ENCODE peak calls at places on chromosome 5, in eight cellular contexts. I, D, R, S, H, A, N and Q are unnamed samples.

GRCh38 chr5:173928871-173929574 is 40.9 kb downstream of the CPEB4 start:
- DNase-seq in I (no peak), D (no peak), R (no peak), S (no peak), H (no peak), A (no peak), N (no peak), Q (no peak)

GRCh38 chr5:2891781-2892180 is 140.3 kb upstream of the IRX2 start:
- DNase-seq in I (no peak), D (no peak), R (no peak), S (no peak), H (no peak), A (no peak), N (no peak), Q (no peak)

GRCh38 chr5:180640301-180640764 is 9.1 kb downstream of the FLT4 start:
- DNase-seq in I (no peak), D (no peak), R (no peak), S (no peak), H (no peak), A (no peak), N (peak; percentile 10), Q (no peak)

GRCh38 chr5:82413302-82414042 is 135.3 kb upstream of the RPS23 start:
- DNase-seq in I (peak; percentile 81), D (no peak), R (no peak), S (no peak), H (peak; percentile 43), A (no peak), N (no peak), Q (no peak)

GRCh38 chr5:174751154-174751990 is 27.0 kb downstream of the MSX2 start:
- DNase-seq in I (no peak), D (no peak), R (no peak), S (no peak), H (no peak), A (no peak), N (no peak), Q (no peak)

GRCh38 chr5:83026930-83027687 is 50.1 kb downstream of the TMEM167A start:
- DNase-seq in I (no peak), D (no peak), R (no peak), S (no peak), H (no peak), A (no peak), N (no peak), Q (no peak)

GRCh38 chr5:115116001-115116400 is 53.7 kb downstream of the TRIM36 start:
- DNase-seq in I (no peak), D (no peak), R (no peak), S (no peak), H (no peak), A (peak; percentile 11), N (no peak), Q (no peak)

GRCh38 chr5:31987985-31988710 is 186.0 kb downstream of the GOLPH3 start:
- DNase-seq in I (peak; percentile 95), D (no peak), R (no peak), S (no peak), H (peak; percentile 87), A (no peak), N (no peak), Q (no peak)

GRCh38 chr5:143393516-143393915 is 10.0 kb downstream of the NR3C1 start:
- DNase-seq in I (no peak), D (no peak), R (no peak), S (no peak), H (no peak), A (no peak), N (no peak), Q (no peak)

GRCh38 chr5:883475-884181 is 9.0 kb downstream of the BRD9 start:
- DNase-seq in I (no peak), D (no peak), R (no peak), S (no peak), H (no peak), A (no peak), N (no peak), Q (no peak)

GRCh38 chr5:61523072-61523471 is 191.0 kb downstream of the ZSWIM6 start:
- DNase-seq in I (no peak), D (no peak), R (no peak), S (no peak), H (no peak), A (no peak), N (no peak), Q (no peak)

GRCh38 chr5:73303139-73304079 is 130.4 kb downstream of the TMEM174 start:
- DNase-seq in I (no peak), D (no peak), R (no peak), S (no peak), H (no peak), A (peak; percentile 88), N (no peak), Q (no peak)

GRCh38 chr5:126208691-126209090 is 214.5 kb upstream of the GRAMD2B start:
- DNase-seq in I (no peak), D (no peak), R (no peak), S (no peak), H (no peak), A (peak; percentile 37), N (no peak), Q (peak; percentile 10)

GRCh38 chr5:109956884-109957283 is 267.2 kb downstream of the MAN2A1 start:
- DNase-seq in I (no peak), D (no peak), R (no peak), S (no peak), H (no peak), A (no peak), N (no peak), Q (no peak)

GRCh38 chr5:126015244-126016054 is 407.8 kb upstream of the GRAMD2B start:
- DNase-seq in I (no peak), D (no peak), R (peak; percentile 42), S (no peak), H (peak; percentile 36), A (no peak), N (no peak), Q (no peak)

GRCh38 chr5:123709422-123709821 is 197.4 kb downstream of the CSNK1G3 start:
- DNase-seq in I (no peak), D (no peak), R (no peak), S (no peak), H (no peak), A (no peak), N (no peak), Q (no peak)

GRCh38 chr5:17019324-17019723 is 83.2 kb upstream of the MYO10 start:
- DNase-seq in I (no peak), D (no peak), R (no peak), S (no peak), H (no peak), A (no peak), N (no peak), Q (no peak)

GRCh38 chr5:431001-431710 is 11.8 kb upstream of the EXOC3 start:
- DNase-seq in I (no peak), D (peak; percentile 18), R (no peak), S (peak; percentile 18), H (peak; percentile 34), A (peak; percentile 74), N (no peak), Q (no peak)

GRCh38 chr5:33260098-33260497 is 180.7 kb upstream of the TARS1 start:
- DNase-seq in I (no peak), D (no peak), R (no peak), S (no peak), H (peak; percentile 7), A (no peak), N (no peak), Q (no peak)

GRCh38 chr5:123297866-123298265 is 125.3 kb downstream of the CEP120 start:
- DNase-seq in I (no peak), D (no peak), R (no peak), S (no peak), H (no peak), A (peak; percentile 26), N (no peak), Q (peak; percentile 36)

GRCh38 chr5:165913059-165913458 is 2378.4 kb upstream of the WWC1 start:
- DNase-seq in I (no peak), D (no peak), R (no peak), S (no peak), H (no peak), A (no peak), N (no peak), Q (no peak)

GRCh38 chr5:131634666-131634995 is 398 bp downstream of the RAPGEF6 start:
- DNase-seq in I (no peak), D (peak; percentile 64), R (no peak), S (peak; percentile 57), H (peak; percentile 42), A (peak; percentile 81), N (no peak), Q (no peak)

GRCh38 chr5:41754857-41755256 is 115.4 kb downstream of the OXCT1 start:
- DNase-seq in I (no peak), D (no peak), R (no peak), S (no peak), H (no peak), A (peak; percentile 47), N (no peak), Q (no peak)

GRCh38 chr5:73534001-73534547 is 31.4 kb downstream of the ANKRA2 start:
- DNase-seq in I (no peak), D (no peak), R (no peak), S (no peak), H (no peak), A (no peak), N (no peak), Q (no peak)

GRCh38 chr5:171520300-171521170 is 101.1 kb downstream of the FGF18 start:
- DNase-seq in I (no peak), D (no peak), R (no peak), S (no peak), H (peak; percentile 10), A (no peak), N (no peak), Q (no peak)

GRCh38 chr5:91277840-91278239 is 105.3 kb downstream of the ARRDC3 start:
- DNase-seq in I (no peak), D (no peak), R (no peak), S (no peak), H (no peak), A (no peak), N (no peak), Q (no peak)

GRCh38 chr5:18113724-18114123 is 479.5 kb downstream of the TAF11L14 start:
- DNase-seq in I (peak; percentile 1), D (no peak), R (peak; percentile 34), S (peak; percentile 34), H (peak; percentile 20), A (peak; percentile 24), N (no peak), Q (no peak)

GRCh38 chr5:2139478-2139877 is 256.8 kb upstream of the IRX4 start:
- DNase-seq in I (no peak), D (no peak), R (no peak), S (no peak), H (no peak), A (no peak), N (no peak), Q (no peak)

GRCh38 chr5:129228577-129228976 is 134.0 kb downstream of the ISOC1 start:
- DNase-seq in I (no peak), D (no peak), R (no peak), S (no peak), H (no peak), A (no peak), N (no peak), Q (no peak)

GRCh38 chr5:141951341-141951781 is 6.6 kb downstream of the PCDH12 start:
- DNase-seq in I (no peak), D (no peak), R (no peak), S (no peak), H (no peak), A (peak; percentile 17), N (no peak), Q (no peak)

GRCh38 chr5:126877011-126877410 is 100.1 kb downstream of the LMNB1 start:
- DNase-seq in I (no peak), D (no peak), R (no peak), S (no peak), H (no peak), A (no peak), N (no peak), Q (no peak)

GRCh38 chr5:72799721-72800120 is 16.7 kb upstream of the TNPO1 start:
- DNase-seq in I (no peak), D (no peak), R (no peak), S (no peak), H (no peak), A (no peak), N (no peak), Q (no peak)